ENCODE peak calls at places on chromosome 19, in four cellular contexts. One of them, this sample, is unnamed.

GRCh38 chr19:8321760-8322637 is 703 bp downstream of the RPS28 start:
- DNase-seq in T-helper 2 cell: no peak
- DNase-seq in stimulated activated CD4-positive, alpha-beta T cell treated with anti-CD3 and anti-CD28 coated beads, Interleukin-1b, Interleukin-23, amount 100 ng/mL, for 4 hours: no peak
- DNase-seq in caudate nucleus: no peak
- DNase-seq in this sample: no peak

GRCh38 chr19:53903055-53903680 is 5.9 kb upstream of the CACNG7 start:
- DNase-seq in caudate nucleus: no peak
- DNase-seq in stimulated activated CD4-positive, alpha-beta T cell treated with anti-CD3 and anti-CD28 coated beads, Interleukin-1b, Interleukin-23, amount 100 ng/mL, for 4 hours: no peak
- DNase-seq in T-helper 2 cell: no peak
- DNase-seq in this sample: no peak

GRCh38 chr19:49591731-49592485 is 926 bp downstream of the PRR12 start:
- DNase-seq in caudate nucleus: peak; percentile 33
- DNase-seq in stimulated activated CD4-positive, alpha-beta T cell treated with anti-CD3 and anti-CD28 coated beads, Interleukin-1b, Interleukin-23, amount 100 ng/mL, for 4 hours: peak; percentile 27
- DNase-seq in T-helper 2 cell: peak; percentile 24
- DNase-seq in this sample: no peak

GRCh38 chr19:45972081-45972943 is 1.4 kb downstream of the NOVA2 start:
- DNase-seq in caudate nucleus: peak; percentile 67
- DNase-seq in T-helper 2 cell: peak; percentile 20
- DNase-seq in stimulated activated CD4-positive, alpha-beta T cell treated with anti-CD3 and anti-CD28 coated beads, Interleukin-1b, Interleukin-23, amount 100 ng/mL, for 4 hours: no peak
- DNase-seq in this sample: no peak

GRCh38 chr19:33718668-33719259 is 77.9 kb upstream of the KCTD15 start:
- DNase-seq in stimulated activated CD4-positive, alpha-beta T cell treated with anti-CD3 and anti-CD28 coated beads, Interleukin-1b, Interleukin-23, amount 100 ng/mL, for 4 hours: no peak
- DNase-seq in caudate nucleus: no peak
- DNase-seq in T-helper 2 cell: no peak
- DNase-seq in this sample: no peak

GRCh38 chr19:42028304-42029216 is 34.5 kb upstream of the ATP1A3 start:
- DNase-seq in caudate nucleus: no peak
- DNase-seq in T-helper 2 cell: no peak
- DNase-seq in stimulated activated CD4-positive, alpha-beta T cell treated with anti-CD3 and anti-CD28 coated beads, Interleukin-1b, Interleukin-23, amount 100 ng/mL, for 4 hours: peak; percentile 9
- DNase-seq in this sample: no peak

GRCh38 chr19:40960780-40961179 is 30.3 kb upstream of the CYP2B6 start:
- DNase-seq in stimulated activated CD4-positive, alpha-beta T cell treated with anti-CD3 and anti-CD28 coated beads, Interleukin-1b, Interleukin-23, amount 100 ng/mL, for 4 hours: no peak
- DNase-seq in caudate nucleus: no peak
- DNase-seq in T-helper 2 cell: no peak
- DNase-seq in this sample: no peak

GRCh38 chr19:47445937-47446402 is 25.7 kb downstream of the SLC8A2 start:
- DNase-seq in caudate nucleus: no peak
- DNase-seq in stimulated activated CD4-positive, alpha-beta T cell treated with anti-CD3 and anti-CD28 coated beads, Interleukin-1b, Interleukin-23, amount 100 ng/mL, for 4 hours: peak; percentile 53
- DNase-seq in T-helper 2 cell: peak; percentile 59
- DNase-seq in this sample: peak; percentile 51

GRCh38 chr19:47057328-47057727 is 8.9 kb upstream of the TMEM160 start:
- DNase-seq in stimulated activated CD4-positive, alpha-beta T cell treated with anti-CD3 and anti-CD28 coated beads, Interleukin-1b, Interleukin-23, amount 100 ng/mL, for 4 hours: no peak
- DNase-seq in T-helper 2 cell: no peak
- DNase-seq in caudate nucleus: no peak
- DNase-seq in this sample: no peak

GRCh38 chr19:30476997-30477396 is 104.8 kb downstream of the ZNF536 start:
- DNase-seq in T-helper 2 cell: no peak
- DNase-seq in caudate nucleus: no peak
- DNase-seq in stimulated activated CD4-positive, alpha-beta T cell treated with anti-CD3 and anti-CD28 coated beads, Interleukin-1b, Interleukin-23, amount 100 ng/mL, for 4 hours: no peak
- DNase-seq in this sample: no peak

GRCh38 chr19:871446-872265 is 12.2 kb downstream of the CFD start:
- DNase-seq in caudate nucleus: no peak
- DNase-seq in stimulated activated CD4-positive, alpha-beta T cell treated with anti-CD3 and anti-CD28 coated beads, Interleukin-1b, Interleukin-23, amount 100 ng/mL, for 4 hours: no peak
- DNase-seq in T-helper 2 cell: no peak
- DNase-seq in this sample: no peak

GRCh38 chr19:47674548-47674947 is 38.7 kb upstream of the EHD2 start:
- DNase-seq in T-helper 2 cell: no peak
- DNase-seq in caudate nucleus: no peak
- DNase-seq in stimulated activated CD4-positive, alpha-beta T cell treated with anti-CD3 and anti-CD28 coated beads, Interleukin-1b, Interleukin-23, amount 100 ng/mL, for 4 hours: no peak
- DNase-seq in this sample: no peak

GRCh38 chr19:2334986-2335846 is 6.7 kb downstream of the SPPL2B start:
- DNase-seq in T-helper 2 cell: no peak
- DNase-seq in stimulated activated CD4-positive, alpha-beta T cell treated with anti-CD3 and anti-CD28 coated beads, Interleukin-1b, Interleukin-23, amount 100 ng/mL, for 4 hours: no peak
- DNase-seq in caudate nucleus: no peak
- DNase-seq in this sample: peak; percentile 17

GRCh38 chr19:3440082-3440481 is 40.2 kb downstream of the SMIM24 start:
- DNase-seq in T-helper 2 cell: peak; percentile 18
- DNase-seq in stimulated activated CD4-positive, alpha-beta T cell treated with anti-CD3 and anti-CD28 coated beads, Interleukin-1b, Interleukin-23, amount 100 ng/mL, for 4 hours: peak; percentile 45
- DNase-seq in caudate nucleus: no peak
- DNase-seq in this sample: peak; percentile 42

GRCh38 chr19:17075860-17076538 is 422 bp downstream of the MYO9B start:
- DNase-seq in T-helper 2 cell: peak; percentile 74
- DNase-seq in stimulated activated CD4-positive, alpha-beta T cell treated with anti-CD3 and anti-CD28 coated beads, Interleukin-1b, Interleukin-23, amount 100 ng/mL, for 4 hours: peak; percentile 25
- DNase-seq in caudate nucleus: no peak
- DNase-seq in this sample: no peak

GRCh38 chr19:55304980-55305379 is 20.2 kb downstream of the TMEM150B start:
- DNase-seq in T-helper 2 cell: no peak
- DNase-seq in stimulated activated CD4-positive, alpha-beta T cell treated with anti-CD3 and anti-CD28 coated beads, Interleukin-1b, Interleukin-23, amount 100 ng/mL, for 4 hours: no peak
- DNase-seq in caudate nucleus: no peak
- DNase-seq in this sample: no peak

GRCh38 chr19:27674701-27675100 is 1538.2 kb downstream of the UQCRFS1 start:
- DNase-seq in caudate nucleus: no peak
- DNase-seq in stimulated activated CD4-positive, alpha-beta T cell treated with anti-CD3 and anti-CD28 coated beads, Interleukin-1b, Interleukin-23, amount 100 ng/mL, for 4 hours: no peak
- DNase-seq in T-helper 2 cell: no peak
- DNase-seq in this sample: no peak

GRCh38 chr19:54209748-54210494 is 9.3 kb downstream of the RPS9 start:
- DNase-seq in T-helper 2 cell: peak; percentile 28
- DNase-seq in caudate nucleus: no peak
- DNase-seq in stimulated activated CD4-positive, alpha-beta T cell treated with anti-CD3 and anti-CD28 coated beads, Interleukin-1b, Interleukin-23, amount 100 ng/mL, for 4 hours: no peak
- DNase-seq in this sample: peak; percentile 97

GRCh38 chr19:28727835-28728159 is 485.2 kb downstream of the UQCRFS1 start:
- DNase-seq in stimulated activated CD4-positive, alpha-beta T cell treated with anti-CD3 and anti-CD28 coated beads, Interleukin-1b, Interleukin-23, amount 100 ng/mL, for 4 hours: no peak
- DNase-seq in caudate nucleus: no peak
- DNase-seq in T-helper 2 cell: no peak
- DNase-seq in this sample: no peak

GRCh38 chr19:9570255-9570654 is 14.0 kb downstream of the ZNF121 start:
- DNase-seq in T-helper 2 cell: no peak
- DNase-seq in caudate nucleus: no peak
- DNase-seq in stimulated activated CD4-positive, alpha-beta T cell treated with anti-CD3 and anti-CD28 coated beads, Interleukin-1b, Interleukin-23, amount 100 ng/mL, for 4 hours: no peak
- DNase-seq in this sample: no peak

GRCh38 chr19:45865269-45865948 is 1.3 kb downstream of the FOXA3 start:
- DNase-seq in caudate nucleus: no peak
- DNase-seq in T-helper 2 cell: no peak
- DNase-seq in stimulated activated CD4-positive, alpha-beta T cell treated with anti-CD3 and anti-CD28 coated beads, Interleukin-1b, Interleukin-23, amount 100 ng/mL, for 4 hours: no peak
- DNase-seq in this sample: no peak

GRCh38 chr19:32976223-32976805 is 4.3 kb downstream of the FAAP24 start:
- DNase-seq in stimulated activated CD4-positive, alpha-beta T cell treated with anti-CD3 and anti-CD28 coated beads, Interleukin-1b, Interleukin-23, amount 100 ng/mL, for 4 hours: peak; percentile 64
- DNase-seq in caudate nucleus: peak; percentile 50
- DNase-seq in T-helper 2 cell: peak; percentile 4
- DNase-seq in this sample: peak; percentile 42

GRCh38 chr19:34837262-34837661 is 64.2 kb upstream of the ZNF599 start:
- DNase-seq in caudate nucleus: no peak
- DNase-seq in T-helper 2 cell: no peak
- DNase-seq in stimulated activated CD4-positive, alpha-beta T cell treated with anti-CD3 and anti-CD28 coated beads, Interleukin-1b, Interleukin-23, amount 100 ng/mL, for 4 hours: no peak
- DNase-seq in this sample: no peak

GRCh38 chr19:49687566-49688316 is 1.7 kb upstream of the ADM5 start:
- DNase-seq in stimulated activated CD4-positive, alpha-beta T cell treated with anti-CD3 and anti-CD28 coated beads, Interleukin-1b, Interleukin-23, amount 100 ng/mL, for 4 hours: no peak
- DNase-seq in T-helper 2 cell: no peak
- DNase-seq in caudate nucleus: no peak
- DNase-seq in this sample: no peak

GRCh38 chr19:18438331-18439024 is 545 bp upstream of the ISYNA1 start:
- DNase-seq in T-helper 2 cell: no peak
- DNase-seq in caudate nucleus: no peak
- DNase-seq in stimulated activated CD4-positive, alpha-beta T cell treated with anti-CD3 and anti-CD28 coated beads, Interleukin-1b, Interleukin-23, amount 100 ng/mL, for 4 hours: no peak
- DNase-seq in this sample: peak; percentile 41

GRCh38 chr19:52331757-52332156 is 4.3 kb upstream of the ZNF610 start:
- DNase-seq in T-helper 2 cell: no peak
- DNase-seq in stimulated activated CD4-positive, alpha-beta T cell treated with anti-CD3 and anti-CD28 coated beads, Interleukin-1b, Interleukin-23, amount 100 ng/mL, for 4 hours: no peak
- DNase-seq in caudate nucleus: no peak
- DNase-seq in this sample: no peak

GRCh38 chr19:46494115-46494935 is 1.3 kb downstream of the PNMA8B start:
- DNase-seq in stimulated activated CD4-positive, alpha-beta T cell treated with anti-CD3 and anti-CD28 coated beads, Interleukin-1b, Interleukin-23, amount 100 ng/mL, for 4 hours: no peak
- DNase-seq in caudate nucleus: no peak
- DNase-seq in T-helper 2 cell: no peak
- DNase-seq in this sample: no peak

GRCh38 chr19:30263719-30264440 is 108.3 kb upstream of the ZNF536 start:
- DNase-seq in stimulated activated CD4-positive, alpha-beta T cell treated with anti-CD3 and anti-CD28 coated beads, Interleukin-1b, Interleukin-23, amount 100 ng/mL, for 4 hours: no peak
- DNase-seq in caudate nucleus: no peak
- DNase-seq in T-helper 2 cell: no peak
- DNase-seq in this sample: no peak

GRCh38 chr19:58538257-58539168 is 5.4 kb upstream of the TRIM28 start:
- DNase-seq in stimulated activated CD4-positive, alpha-beta T cell treated with anti-CD3 and anti-CD28 coated beads, Interleukin-1b, Interleukin-23, amount 100 ng/mL, for 4 hours: no peak
- DNase-seq in caudate nucleus: no peak
- DNase-seq in T-helper 2 cell: no peak
- DNase-seq in this sample: no peak

GRCh38 chr19:3687774-3688706 is 12.2 kb downstream of the PIP5K1C start:
- DNase-seq in stimulated activated CD4-positive, alpha-beta T cell treated with anti-CD3 and anti-CD28 coated beads, Interleukin-1b, Interleukin-23, amount 100 ng/mL, for 4 hours: peak; percentile 12
- DNase-seq in caudate nucleus: no peak
- DNase-seq in T-helper 2 cell: no peak
- DNase-seq in this sample: no peak

GRCh38 chr19:23470873-23471555 is 75.7 kb upstream of the ZNF91 start:
- DNase-seq in T-helper 2 cell: no peak
- DNase-seq in caudate nucleus: no peak
- DNase-seq in stimulated activated CD4-positive, alpha-beta T cell treated with anti-CD3 and anti-CD28 coated beads, Interleukin-1b, Interleukin-23, amount 100 ng/mL, for 4 hours: no peak
- DNase-seq in this sample: no peak

GRCh38 chr19:46015080-46015960 is 7.5 kb downstream of the PGLYRP1 start:
- DNase-seq in caudate nucleus: no peak
- DNase-seq in T-helper 2 cell: peak; percentile 22
- DNase-seq in stimulated activated CD4-positive, alpha-beta T cell treated with anti-CD3 and anti-CD28 coated beads, Interleukin-1b, Interleukin-23, amount 100 ng/mL, for 4 hours: peak; percentile 66
- DNase-seq in this sample: peak; percentile 68

GRCh38 chr19:41714598-41714997 is 6.2 kb downstream of the CEACAM5 start:
- DNase-seq in T-helper 2 cell: no peak
- DNase-seq in caudate nucleus: no peak
- DNase-seq in stimulated activated CD4-positive, alpha-beta T cell treated with anti-CD3 and anti-CD28 coated beads, Interleukin-1b, Interleukin-23, amount 100 ng/mL, for 4 hours: no peak
- DNase-seq in this sample: no peak

GRCh38 chr19:39514840-39515550 is at the start of gene SELENOV:
- DNase-seq in stimulated activated CD4-positive, alpha-beta T cell treated with anti-CD3 and anti-CD28 coated beads, Interleukin-1b, Interleukin-23, amount 100 ng/mL, for 4 hours: no peak
- DNase-seq in caudate nucleus: no peak
- DNase-seq in T-helper 2 cell: no peak
- DNase-seq in this sample: peak; percentile 19

GRCh38 chr19:6481541-6482342 is at the start of gene DENND1C:
- DNase-seq in T-helper 2 cell: peak; percentile 51
- DNase-seq in caudate nucleus: peak; percentile 28
- DNase-seq in stimulated activated CD4-positive, alpha-beta T cell treated with anti-CD3 and anti-CD28 coated beads, Interleukin-1b, Interleukin-23, amount 100 ng/mL, for 4 hours: peak; percentile 63
- DNase-seq in this sample: no peak

GRCh38 chr19:19552811-19553210 is 14.7 kb downstream of the CILP2 start:
- DNase-seq in stimulated activated CD4-positive, alpha-beta T cell treated with anti-CD3 and anti-CD28 coated beads, Interleukin-1b, Interleukin-23, amount 100 ng/mL, for 4 hours: no peak
- DNase-seq in caudate nucleus: no peak
- DNase-seq in T-helper 2 cell: no peak
- DNase-seq in this sample: no peak